ENCODE peak calls at places on chromosomes 1 and 21, in seven cellular contexts. One of them, this sample, is unnamed.

GRCh38 chr1:24355466-24355865 is 36.3 kb downstream of the GRHL3 start:
- DNase-seq in CD4-positive, alpha-beta memory T cell: no peak
- DNase-seq in keratinocyte: no peak
- DNase-seq in astrocyte: no peak
- DNase-seq in GM23248: no peak
- DNase-seq in kidney: peak; percentile 51
- DNase-seq in endodermal cell: no peak
- DNase-seq in this sample: no peak

GRCh38 chr1:10514490-10515235 is 39.9 kb downstream of the PEX14 start:
- DNase-seq in CD4-positive, alpha-beta memory T cell: no peak
- DNase-seq in keratinocyte: no peak
- DNase-seq in astrocyte: peak; percentile 22
- DNase-seq in GM23248: peak; percentile 63
- DNase-seq in kidney: no peak
- DNase-seq in endodermal cell: no peak
- DNase-seq in this sample: peak; percentile 33

GRCh38 chr1:209692296-209692695 is 12.3 kb upstream of the HSD11B1 start:
- DNase-seq in CD4-positive, alpha-beta memory T cell: no peak
- DNase-seq in keratinocyte: no peak
- DNase-seq in astrocyte: no peak
- DNase-seq in GM23248: no peak
- DNase-seq in kidney: no peak
- DNase-seq in endodermal cell: no peak
- DNase-seq in this sample: no peak

GRCh38 chr1:188017921-188018320 is 1189.2 kb downstream of the PLA2G4A start:
- DNase-seq in CD4-positive, alpha-beta memory T cell: no peak
- DNase-seq in keratinocyte: no peak
- DNase-seq in astrocyte: no peak
- DNase-seq in GM23248: no peak
- DNase-seq in kidney: no peak
- DNase-seq in endodermal cell: no peak
- DNase-seq in this sample: no peak

GRCh38 chr1:165903672-165904071 is 76.3 kb downstream of the UCK2 start:
- DNase-seq in CD4-positive, alpha-beta memory T cell: no peak
- DNase-seq in keratinocyte: peak; percentile 79
- DNase-seq in astrocyte: peak; percentile 66
- DNase-seq in GM23248: peak; percentile 85
- DNase-seq in kidney: no peak
- DNase-seq in endodermal cell: no peak
- DNase-seq in this sample: no peak

GRCh38 chr21:26806734-26807372 is 38.4 kb downstream of the ADAMTS1 start:
- DNase-seq in CD4-positive, alpha-beta memory T cell: no peak
- DNase-seq in keratinocyte: peak; percentile 46
- DNase-seq in astrocyte: peak; percentile 28
- DNase-seq in GM23248: peak; percentile 74
- DNase-seq in kidney: no peak
- DNase-seq in endodermal cell: no peak
- DNase-seq in this sample: no peak

GRCh38 chr21:33155457-33155856 is 74.3 kb upstream of the IFNAR2 start:
- DNase-seq in CD4-positive, alpha-beta memory T cell: no peak
- DNase-seq in keratinocyte: no peak
- DNase-seq in astrocyte: no peak
- DNase-seq in GM23248: no peak
- DNase-seq in kidney: no peak
- DNase-seq in endodermal cell: no peak
- DNase-seq in this sample: no peak

GRCh38 chr1:172775598-172776570 is 117.0 kb downstream of the FASLG start:
- DNase-seq in CD4-positive, alpha-beta memory T cell: no peak
- DNase-seq in keratinocyte: no peak
- DNase-seq in astrocyte: no peak
- DNase-seq in GM23248: peak; percentile 40
- DNase-seq in kidney: no peak
- DNase-seq in endodermal cell: no peak
- DNase-seq in this sample: no peak

GRCh38 chr1:32241011-32241763 is 5.8 kb upstream of the FAM167B start:
- DNase-seq in CD4-positive, alpha-beta memory T cell: no peak
- DNase-seq in keratinocyte: no peak
- DNase-seq in astrocyte: peak; percentile 50
- DNase-seq in GM23248: peak; percentile 84
- DNase-seq in kidney: peak; percentile 91
- DNase-seq in endodermal cell: peak; percentile 87
- DNase-seq in this sample: peak; percentile 27

GRCh38 chr1:116498789-116499628 is 71.8 kb downstream of the CD58 start:
- DNase-seq in CD4-positive, alpha-beta memory T cell: peak; percentile 54
- DNase-seq in keratinocyte: no peak
- DNase-seq in astrocyte: peak; percentile 29
- DNase-seq in GM23248: peak; percentile 78
- DNase-seq in kidney: peak; percentile 64
- DNase-seq in endodermal cell: peak; percentile 89
- DNase-seq in this sample: peak; percentile 36

GRCh38 chr1:116495534-116495933 is 75.3 kb downstream of the CD58 start:
- DNase-seq in CD4-positive, alpha-beta memory T cell: no peak
- DNase-seq in keratinocyte: no peak
- DNase-seq in astrocyte: peak; percentile 29
- DNase-seq in GM23248: peak; percentile 53
- DNase-seq in kidney: peak; percentile 56
- DNase-seq in endodermal cell: no peak
- DNase-seq in this sample: no peak

GRCh38 chr1:116496380-116496779 is 74.4 kb downstream of the CD58 start:
- DNase-seq in CD4-positive, alpha-beta memory T cell: no peak
- DNase-seq in keratinocyte: no peak
- DNase-seq in astrocyte: no peak
- DNase-seq in GM23248: peak; percentile 48
- DNase-seq in kidney: peak; percentile 48
- DNase-seq in endodermal cell: no peak
- DNase-seq in this sample: no peak

GRCh38 chr1:116496898-116497297 is 73.9 kb downstream of the CD58 start:
- DNase-seq in CD4-positive, alpha-beta memory T cell: no peak
- DNase-seq in keratinocyte: no peak
- DNase-seq in astrocyte: no peak
- DNase-seq in GM23248: no peak
- DNase-seq in kidney: no peak
- DNase-seq in endodermal cell: no peak
- DNase-seq in this sample: no peak

DNA sequence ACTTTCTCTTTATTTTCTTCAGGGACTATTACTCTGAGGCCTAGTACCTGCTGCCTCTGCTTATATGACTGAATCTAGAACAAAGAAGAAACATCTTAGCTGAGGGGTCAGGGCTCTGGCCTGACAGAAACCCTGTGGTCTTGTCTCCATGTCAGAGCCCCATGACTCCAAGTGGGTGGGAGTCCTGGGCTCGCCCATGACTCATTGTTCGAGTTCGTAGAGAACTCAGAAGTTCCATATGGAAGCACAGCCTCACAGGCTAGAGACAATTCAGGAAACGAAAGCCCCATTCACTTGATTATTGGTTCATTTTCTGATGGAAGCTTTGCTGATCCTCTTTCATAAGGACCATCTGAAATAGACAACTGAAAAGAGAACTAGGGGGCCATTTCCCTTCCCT is 73.2 kb downstream of the CD58 start:
- DNase-seq in CD4-positive, alpha-beta memory T cell: no peak
- DNase-seq in keratinocyte: no peak
- DNase-seq in astrocyte: peak; percentile 83
- DNase-seq in GM23248: peak; percentile 87
- DNase-seq in kidney: no peak
- DNase-seq in endodermal cell: no peak
- DNase-seq in this sample: no peak
- H3K9me3 ChIP-seq in CD4-positive, alpha-beta memory T cell: no peaks in the 10 kb centered on the region
- H3K9me3 ChIP-seq in keratinocyte: no peaks in the 10 kb centered on the region
- H3K9me3 ChIP-seq in astrocyte: no peaks in the 10 kb centered on the region
- H3K9me3 ChIP-seq in GM23248: no peaks in the 10 kb centered on the region
- H3K9me3 ChIP-seq in kidney: no peaks in the 10 kb centered on the region
- H3K9me3 ChIP-seq in endodermal cell: no peaks in the 10 kb centered on the region
- H3K9me3 ChIP-seq in this sample: no peaks in the 10 kb centered on the region

GRCh38 chr21:45562401-45562800 is 20.2 kb upstream of the SLC19A1 start:
- DNase-seq in CD4-positive, alpha-beta memory T cell: no peak
- DNase-seq in keratinocyte: no peak
- DNase-seq in astrocyte: no peak
- DNase-seq in GM23248: no peak
- DNase-seq in kidney: peak; percentile 40
- DNase-seq in endodermal cell: peak; percentile 15
- DNase-seq in this sample: no peak
- H3K4me1 ChIP-seq in CD4-positive, alpha-beta memory T cell: no peaks in the 10 kb centered on the region
- H3K4me1 ChIP-seq in keratinocyte: no peaks in the 10 kb centered on the region
- H3K4me1 ChIP-seq in astrocyte: no peaks in the 10 kb centered on the region
- H3K4me1 ChIP-seq in GM23248: no peaks in the 10 kb centered on the region
- H3K4me1 ChIP-seq in kidney: no peaks in the 10 kb centered on the region
- H3K4me1 ChIP-seq in endodermal cell: no peaks in the 10 kb centered on the region
- H3K4me1 ChIP-seq in this sample: no peaks in the 10 kb centered on the region

GRCh38 chr1:236163460-236164153 is 21.3 kb downstream of the GPR137B start:
- DNase-seq in CD4-positive, alpha-beta memory T cell: no peak
- DNase-seq in keratinocyte: no peak
- DNase-seq in astrocyte: no peak
- DNase-seq in GM23248: no peak
- DNase-seq in kidney: no peak
- DNase-seq in endodermal cell: no peak
- DNase-seq in this sample: no peak
- H3K9me3 ChIP-seq in CD4-positive, alpha-beta memory T cell: no peaks in the 10 kb centered on the region
- H3K9me3 ChIP-seq in keratinocyte: peaks cover 6% of the 10 kb centered on the region
- H3K9me3 ChIP-seq in astrocyte: peaks cover 5% of the 10 kb centered on the region
- H3K9me3 ChIP-seq in GM23248: no peaks in the 10 kb centered on the region
- H3K9me3 ChIP-seq in kidney: peaks cover 3% of the 10 kb centered on the region
- H3K9me3 ChIP-seq in endodermal cell: peaks cover 17% of the 10 kb centered on the region
- H3K9me3 ChIP-seq in this sample: peaks cover 16% of the 10 kb centered on the region

DNA sequence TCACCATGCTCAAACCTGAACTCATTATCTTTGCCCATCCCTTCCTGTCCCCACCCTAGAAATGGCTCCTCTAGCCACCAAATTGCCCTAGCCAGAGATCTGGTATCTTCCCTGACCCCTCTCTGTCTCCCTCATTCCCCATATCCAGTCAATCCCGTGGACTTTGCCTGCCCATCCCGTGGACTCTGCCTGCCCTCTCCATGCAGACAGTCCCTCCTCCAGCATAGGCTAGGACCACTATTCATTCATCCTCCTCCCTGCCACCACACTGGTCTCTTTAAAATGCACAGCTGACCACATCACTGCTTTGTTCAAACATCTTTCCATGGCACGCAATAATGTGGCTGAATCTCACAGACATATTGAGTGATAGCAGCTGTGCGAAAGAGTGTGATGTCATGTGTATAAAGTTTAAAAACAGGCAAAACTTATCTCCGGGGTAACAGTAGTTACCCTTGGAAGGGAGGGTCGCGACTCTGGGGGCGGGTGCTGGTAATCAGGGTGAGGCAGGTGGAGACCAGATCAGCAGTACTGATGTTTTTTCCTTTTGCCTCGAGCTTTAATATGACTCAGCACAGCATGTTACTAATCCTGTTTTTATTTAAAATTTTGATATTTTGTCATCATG is 4.8 kb upstream of the SLC2A1 start:
- DNase-seq in CD4-positive, alpha-beta memory T cell: no peak
- DNase-seq in keratinocyte: no peak
- DNase-seq in astrocyte: peak; percentile 95
- DNase-seq in GM23248: peak; percentile 88
- DNase-seq in kidney: no peak
- DNase-seq in endodermal cell: no peak
- DNase-seq in this sample: peak; percentile 22
- H3K4me1 ChIP-seq in CD4-positive, alpha-beta memory T cell: peaks cover 24% of the 10 kb centered on the region
- H3K4me1 ChIP-seq in keratinocyte: peaks cover 62% of the 10 kb centered on the region
- H3K4me1 ChIP-seq in astrocyte: peaks cover 32% of the 10 kb centered on the region
- H3K4me1 ChIP-seq in GM23248: peaks cover 28% of the 10 kb centered on the region
- H3K4me1 ChIP-seq in kidney: peaks cover 4% of the 10 kb centered on the region
- H3K4me1 ChIP-seq in endodermal cell: no peaks in the 10 kb centered on the region
- H3K4me1 ChIP-seq in this sample: peaks cover 14% of the 10 kb centered on the region

GRCh38 chr21:29295066-29295650 is 3.6 kb upstream of the BACH1 start:
- DNase-seq in CD4-positive, alpha-beta memory T cell: peak; percentile 53
- DNase-seq in keratinocyte: no peak
- DNase-seq in astrocyte: no peak
- DNase-seq in GM23248: no peak
- DNase-seq in kidney: no peak
- DNase-seq in endodermal cell: no peak
- DNase-seq in this sample: peak; percentile 76
- H3K9me3 ChIP-seq in CD4-positive, alpha-beta memory T cell: no peaks in the 10 kb centered on the region
- H3K9me3 ChIP-seq in keratinocyte: no peaks in the 10 kb centered on the region
- H3K9me3 ChIP-seq in astrocyte: peaks cover 4% of the 10 kb centered on the region
- H3K9me3 ChIP-seq in GM23248: no peaks in the 10 kb centered on the region
- H3K9me3 ChIP-seq in kidney: no peaks in the 10 kb centered on the region
- H3K9me3 ChIP-seq in endodermal cell: no peaks in the 10 kb centered on the region
- H3K9me3 ChIP-seq in this sample: no peaks in the 10 kb centered on the region